ENCODE peak calls at places on chromosomes 16 and 17, in six cellular contexts. G, P, J, U, B and F are unnamed samples.

GRCh38 chr16:11139624-11140375 is 116.2 kb downstream of the SOCS1 start:
- DNase-seq in G (no peak), P (no peak), J (peak), U (no peak), B (no peak), F (no peak)

GRCh38 chr17:41392278-41392677 is 5.1 kb downstream of the KRT31 start:
- DNase-seq in G (no peak), P (no peak), J (no peak), U (no peak), B (no peak), F (no peak)

GRCh38 chr17:44176257-44176656 is 5.8 kb downstream of the ASB16 start:
- DNase-seq in G (no peak), P (no peak), J (no peak), U (no peak), B (no peak), F (no peak)

GRCh38 chr17:75921596-75921995 is 16.9 kb upstream of the MRPL38 start:
- DNase-seq in G (no peak), P (no peak), J (no peak), U (no peak), B (no peak), F (no peak)

GRCh38 chr16:70750893-70751467 is 50.0 kb downstream of the VAC14 start:
- DNase-seq in G (peak), P (peak), J (peak), U (no peak), B (peak), F (peak)

GRCh38 chr16:73172621-73173312 is 124.8 kb upstream of the ZFHX3 start:
- DNase-seq in G (peak), P (peak), J (peak), U (peak), B (peak), F (peak)

GRCh38 chr17:35222452-35222851 is 20.4 kb upstream of the SLFN5 start:
- DNase-seq in G (no peak), P (no peak), J (no peak), U (no peak), B (no peak), F (no peak)

GRCh38 chr16:70600730-70601129 is 45.6 kb upstream of the IL34 start:
- DNase-seq in G (no peak), P (no peak), J (no peak), U (no peak), B (no peak), F (no peak)

GRCh38 chr17:48011405-48012150 is 26.0 kb downstream of the COPZ2 start:
- DNase-seq in G (peak), P (no peak), J (peak), U (no peak), B (no peak), F (no peak)

GRCh38 chr17:66468241-66469087 is 166.1 kb downstream of the PRKCA start:
- DNase-seq in G (no peak), P (peak), J (no peak), U (no peak), B (no peak), F (no peak)

GRCh38 chr17:62617894-62618472 is 9.5 kb upstream of the MRC2 start:
- DNase-seq in G (no peak), P (no peak), J (no peak), U (no peak), B (no peak), F (no peak)

GRCh38 chr17:47803751-47804150 is 17.8 kb downstream of the OSBPL7 start:
- DNase-seq in G (peak), P (no peak), J (peak), U (no peak), B (no peak), F (no peak)

GRCh38 chr17:34997355-34997862 is 17.1 kb downstream of the LIG3 start:
- DNase-seq in G (peak), P (no peak), J (peak), U (peak), B (peak), F (no peak)

GRCh38 chr17:50329716-50330115 is 16.2 kb upstream of the XYLT2 start:
- DNase-seq in G (no peak), P (no peak), J (no peak), U (no peak), B (no peak), F (no peak)

GRCh38 chr16:51994597-51994996 is 552.3 kb downstream of the TOX3 start:
- DNase-seq in G (peak), P (no peak), J (peak), U (peak), B (no peak), F (no peak)

DNA sequence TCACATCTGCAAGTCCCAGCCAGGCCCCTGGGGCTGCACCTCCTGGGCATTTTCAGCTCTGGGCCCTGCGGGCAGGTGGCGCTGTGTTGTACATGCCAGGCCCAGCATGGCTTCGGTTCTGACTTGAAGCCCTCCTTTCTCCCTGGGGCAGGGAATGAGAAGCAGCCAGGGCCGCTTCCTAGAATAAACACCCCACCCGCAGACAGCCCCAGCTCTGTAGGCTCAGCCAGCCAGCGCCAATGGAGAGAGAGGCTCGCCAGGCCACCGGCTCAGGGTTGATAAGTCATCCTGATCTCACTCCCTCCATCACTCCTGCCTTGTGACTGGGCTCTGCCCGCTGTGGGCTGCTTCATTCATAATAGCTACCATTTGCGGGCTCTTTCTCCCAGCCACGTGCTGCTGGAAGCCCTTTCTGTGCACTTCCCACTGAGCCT is 6.0 kb upstream of the GLIS2 start:
- DNase-seq in G (peak), P (no peak), J (peak), U (no peak), B (peak), F (peak)
- TF ChIP-seq CTCF in G (peak), P (peak), J (peak), U (no peak), B (peak), F (peak)

GRCh38 chr16:59048876-59049275 is 314.8 kb upstream of the GOT2 start:
- DNase-seq in G (no peak), P (no peak), J (no peak), U (no peak), B (no peak), F (no peak)

GRCh38 chr16:59045496-59045895 is 311.4 kb upstream of the GOT2 start:
- DNase-seq in G (no peak), P (no peak), J (no peak), U (no peak), B (no peak), F (no peak)

GRCh38 chr16:59044616-59045015 is 310.5 kb upstream of the GOT2 start:
- DNase-seq in G (no peak), P (no peak), J (no peak), U (no peak), B (no peak), F (no peak)

GRCh38 chr16:59047114-59047513 is 313.0 kb upstream of the GOT2 start:
- DNase-seq in G (no peak), P (no peak), J (no peak), U (no peak), B (no peak), F (no peak)

GRCh38 chr16:59046335-59046734 is 312.2 kb upstream of the GOT2 start:
- DNase-seq in G (no peak), P (no peak), J (no peak), U (no peak), B (no peak), F (no peak)
- TF ChIP-seq POLR2A in G (no peak), P (no peak), J (no peak), U (no peak), B (no peak), F (no peak)

GRCh38 chr17:78040561-78041400 is 82.3 kb downstream of the TNRC6C start:
- DNase-seq in G (peak), P (peak), J (peak), U (peak), B (peak), F (peak)
- TF ChIP-seq CTCF in G (no peak), P (peak), J (no peak), U (no peak), B (no peak), F (no peak)

DNA sequence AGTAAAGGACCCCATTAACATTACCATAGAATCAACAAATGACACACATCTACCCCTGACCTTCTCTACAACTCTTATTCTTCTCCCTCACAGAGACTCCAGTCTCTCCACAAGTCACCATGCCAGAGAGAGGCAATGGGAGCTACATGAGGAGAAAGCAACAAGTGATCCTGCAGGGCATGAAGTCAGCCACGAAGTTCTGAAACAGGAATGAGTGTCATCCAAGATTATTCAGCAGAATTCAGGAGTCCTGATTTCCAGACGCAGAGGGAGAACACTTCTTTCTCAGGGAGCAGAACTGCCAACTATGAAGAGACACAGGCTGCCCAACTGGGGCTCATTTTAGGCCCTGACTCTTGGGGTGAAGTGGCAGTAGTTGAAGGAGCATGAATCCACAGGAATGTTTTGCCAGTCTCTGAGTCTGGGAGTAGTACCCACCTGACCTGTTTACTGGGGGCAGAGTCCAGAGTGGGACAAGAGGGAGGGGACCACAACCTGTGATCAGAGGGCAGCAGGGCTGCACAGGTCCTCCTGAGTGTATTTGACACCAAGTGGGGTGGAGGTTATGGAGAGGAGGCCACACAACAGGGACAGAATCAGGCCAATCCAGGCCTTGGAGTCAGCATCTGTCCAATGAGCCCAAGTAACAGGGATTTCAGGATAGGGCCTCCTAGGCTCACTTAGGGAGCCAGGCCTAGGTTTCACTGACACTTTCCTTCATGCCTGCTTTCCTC is 2.4 kb upstream of the MTMR4 start:
- DNase-seq in G (no peak), P (no peak), J (peak), U (no peak), B (peak), F (no peak)
- TF ChIP-seq POLR2A in G (no peak), P (no peak), J (peak), U (no peak), B (no peak), F (no peak)

DNA sequence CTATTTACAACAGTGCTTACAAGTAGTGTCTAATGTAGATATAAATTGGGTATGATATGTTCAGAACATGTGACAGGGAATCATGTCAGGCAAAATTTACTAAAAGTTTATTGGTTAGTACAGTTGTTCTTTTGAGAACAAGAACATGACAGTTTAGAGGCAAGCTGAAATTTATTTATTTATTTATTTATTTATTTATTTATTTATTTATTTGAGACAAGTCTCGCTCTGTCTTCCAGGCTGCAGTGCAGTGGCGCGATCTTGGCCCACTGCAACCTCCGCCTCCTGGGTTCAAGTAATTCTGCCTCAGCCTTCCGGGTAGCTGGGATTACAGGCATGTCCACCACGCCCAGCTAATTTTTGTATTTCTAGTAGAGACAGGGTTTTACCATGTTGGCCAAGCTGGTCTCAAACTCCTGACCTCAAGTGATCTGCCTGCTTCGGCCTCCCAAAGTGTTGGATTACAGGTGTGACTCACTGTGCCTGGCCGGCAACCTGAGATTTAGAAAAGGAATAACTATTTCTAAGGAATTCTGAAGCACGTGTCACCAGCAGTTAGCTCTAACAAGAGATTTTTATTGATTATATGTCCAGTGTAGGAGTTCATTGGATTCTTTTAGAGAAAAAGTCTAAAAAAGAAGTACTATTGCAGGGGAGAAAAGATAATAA is 24.9 kb downstream of the MRTFB start:
- DNase-seq in G (no peak), P (no peak), J (no peak), U (no peak), B (no peak), F (no peak)
- TF ChIP-seq CTCF in G (no peak), P (no peak), J (no peak), U (no peak), B (no peak), F (no peak)

GRCh38 chr16:85142771-85143211 is 30.5 kb upstream of the CIBAR2 start:
- DNase-seq in G (no peak), P (no peak), J (no peak), U (no peak), B (no peak), F (no peak)
- TF ChIP-seq POLR2A in G (no peak), P (no peak), J (no peak), U (no peak), B (no peak), F (no peak)

DNA sequence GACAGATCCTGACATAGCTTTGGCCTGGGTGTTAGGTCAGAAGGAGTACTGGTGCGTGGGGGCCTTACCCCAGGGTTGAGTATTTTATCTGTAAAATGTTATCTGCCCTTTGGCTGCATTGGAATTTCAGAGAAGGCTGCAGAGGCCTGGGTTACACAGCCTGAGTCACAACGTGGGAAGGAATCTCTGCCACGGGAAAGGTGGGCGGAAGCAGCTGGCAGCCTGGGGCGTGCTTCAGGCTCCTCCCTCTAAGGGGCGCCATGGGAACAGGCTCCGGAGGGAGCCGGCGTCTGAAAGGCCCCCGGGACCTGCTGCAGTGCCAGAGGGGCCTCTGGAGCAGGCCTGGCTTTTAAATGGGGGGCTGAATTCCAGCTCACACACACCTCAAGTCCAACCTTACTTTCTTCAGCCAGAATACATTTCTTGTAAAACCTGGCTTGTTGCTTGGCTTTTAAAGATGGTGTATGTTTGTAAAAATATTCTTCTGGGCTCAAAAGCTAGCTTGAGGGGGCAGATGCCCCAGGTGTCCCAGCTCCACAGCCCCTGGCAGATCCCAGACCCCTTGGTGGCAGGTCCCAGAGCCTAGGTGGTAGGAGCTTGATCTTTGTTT is 142.2 kb downstream of the RAB11FIP4 start:
- DNase-seq in G (peak), P (no peak), J (no peak), U (no peak), B (no peak), F (no peak)
- TF ChIP-seq CTCF in G (no peak), P (peak), J (peak), U (no peak), B (peak), F (peak)

DNA sequence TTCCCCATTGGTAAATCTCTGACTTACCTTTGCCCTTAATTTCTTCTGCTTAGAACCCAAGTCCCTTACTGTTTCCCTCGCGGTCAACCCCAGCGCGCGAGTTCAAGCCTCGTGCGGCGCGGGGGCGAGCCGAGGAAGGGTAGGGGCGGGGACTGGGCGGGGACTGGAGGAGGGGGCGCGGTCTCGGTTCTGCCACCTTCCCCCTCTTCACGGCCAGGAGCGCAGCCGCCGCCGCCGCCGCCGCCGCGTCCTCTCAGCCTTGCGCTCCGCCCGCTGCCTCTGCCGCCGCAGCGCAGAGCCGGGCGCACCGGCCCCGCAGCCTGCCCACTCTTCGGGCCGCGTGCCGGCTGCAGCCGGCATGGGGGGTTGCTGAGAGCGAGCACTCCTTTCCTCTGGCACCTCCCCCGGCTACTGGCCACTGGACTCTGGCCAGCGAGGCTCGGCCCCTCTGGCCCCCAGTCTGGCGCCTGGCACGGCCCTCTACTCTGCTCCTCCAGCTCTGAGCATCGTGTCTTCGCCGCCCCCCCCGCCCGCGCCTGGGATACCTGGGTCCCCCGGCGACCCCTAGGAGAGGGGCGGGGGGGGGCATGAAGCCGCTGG is at the start of gene RAPGEFL1:
- DNase-seq in G (peak), P (peak), J (peak), U (peak), B (peak), F (peak)
- TF ChIP-seq POLR2A in G (no peak), P (no peak), J (peak), U (no peak), B (no peak), F (no peak)